ENCODE peak calls at places on chromosomes 2 and 18, in seven cellular contexts. D, W, E, F, N, Y and P are unnamed samples.

GRCh38 chr18:46152808-46153617 is 48.8 kb downstream of the HAUS1 start:
- DNase-seq in N (no peak), E (peak), F (no peak), D (peak), W (peak), Y (no peak), P (no peak)

GRCh38 chr2:96163768-96164429 is 18.7 kb upstream of the DUSP2 start:
- DNase-seq in W (peak), Y (no peak), F (no peak), D (peak), N (no peak), E (no peak), P (no peak)

GRCh38 chr2:149329068-149329467 is 1.3 kb upstream of the LYPD6 start:
- DNase-seq in Y (no peak), E (peak), D (no peak), W (no peak), F (no peak), N (no peak), P (no peak)

GRCh38 chr2:199851886-199852285 is 894 bp upstream of the FTCDNL1 start:
- DNase-seq in N (no peak), W (no peak), D (no peak), Y (no peak), F (no peak), E (peak), P (no peak)

GRCh38 chr2:6921321-6921922 is 4.2 kb downstream of the RNF144A start:
- DNase-seq in W (peak), E (no peak), N (no peak), D (no peak), Y (no peak), F (no peak), P (no peak)

GRCh38 chr18:460791-461190 is 39.7 kb downstream of the COLEC12 start:
- DNase-seq in F (no peak), W (no peak), Y (no peak), D (no peak), N (no peak), E (no peak), P (no peak)

GRCh38 chr2:126909781-126910180 is 11.1 kb downstream of the TEX51 start:
- DNase-seq in Y (no peak), D (no peak), W (no peak), N (no peak), E (no peak), F (no peak), P (no peak)

GRCh38 chr2:226977775-226978190 is 141.9 kb downstream of the RHBDD1 start:
- DNase-seq in W (peak), F (no peak), E (peak), Y (no peak), N (peak), D (no peak), P (no peak)

GRCh38 chr2:1784986-1785617 is 40.8 kb upstream of the PXDN start:
- DNase-seq in F (no peak), W (no peak), D (no peak), N (no peak), Y (no peak), E (no peak), P (no peak)

GRCh38 chr18:50620319-50620718 is 60.4 kb downstream of the MAPK4 start:
- DNase-seq in F (no peak), N (no peak), E (no peak), D (no peak), W (no peak), Y (no peak), P (no peak)

GRCh38 chr18:12883003-12883683 is 894 bp downstream of the PTPN2 start:
- DNase-seq in W (no peak), Y (no peak), E (peak), D (no peak), N (no peak), F (no peak), P (no peak)

GRCh38 chr2:217691920-217692666 is 310.7 kb downstream of the TNS1 start:
- DNase-seq in Y (peak), E (peak), D (no peak), N (peak), W (peak), F (no peak), P (no peak)

GRCh38 chr2:12005886-12006681 is 259.7 kb downstream of the LPIN1 start:
- DNase-seq in N (peak), W (peak), F (no peak), E (peak), Y (peak), D (no peak), P (no peak)

GRCh38 chr2:173196080-173196479 is 120.4 kb downstream of the MAP3K20 start:
- DNase-seq in F (no peak), W (no peak), D (peak), Y (no peak), N (no peak), E (no peak), P (no peak)

GRCh38 chr2:162821718-162822117 is 16.8 kb downstream of the KCNH7 start:
- DNase-seq in D (no peak), W (no peak), Y (no peak), N (no peak), E (no peak), F (no peak), P (no peak)

GRCh38 chr2:63875143-63875542 is 33.4 kb downstream of the UGP2 start:
- DNase-seq in N (peak), W (no peak), F (no peak), D (no peak), Y (no peak), E (peak), P (no peak)

GRCh38 chr2:7133521-7133920 is 216.3 kb downstream of the RNF144A start:
- DNase-seq in Y (no peak), W (peak), N (no peak), E (peak), F (no peak), D (peak), P (no peak)

GRCh38 chr2:130728549-130729310 is at the start of gene GPR148:
- DNase-seq in Y (no peak), E (peak), F (no peak), W (no peak), N (no peak), D (no peak), P (no peak)

GRCh38 chr2:1632510-1632909 is 111.8 kb downstream of the PXDN start:
- DNase-seq in F (no peak), Y (no peak), W (no peak), D (no peak), N (no peak), E (no peak), P (no peak)

GRCh38 chr2:79578952-79579351 is 66.1 kb downstream of the CTNNA2 start:
- DNase-seq in D (no peak), F (no peak), E (no peak), W (no peak), Y (no peak), N (no peak), P (no peak)

GRCh38 chr18:41687138-41687537 is 267.9 kb upstream of the PIK3C3 start:
- DNase-seq in E (no peak), N (no peak), Y (no peak), W (no peak), F (no peak), D (no peak), P (no peak)

GRCh38 chr2:217907266-217907665 is 95.5 kb downstream of the TNS1 start:
- DNase-seq in N (no peak), D (no peak), E (no peak), Y (no peak), W (no peak), F (peak), P (no peak)

GRCh38 chr18:77000527-77000926 is 132.1 kb downstream of the MBP start:
- DNase-seq in W (peak), D (peak), N (peak), Y (peak), F (no peak), E (peak), P (no peak)

GRCh38 chr2:109415460-109416004 is 198.2 kb downstream of the SEPTIN10 start:
- DNase-seq in F (no peak), D (peak), N (no peak), Y (no peak), E (no peak), W (no peak), P (no peak)
- TF ChIP-seq CTCF in F (no peak), D (peak), N (no peak), Y (no peak), E (no peak), W (no peak), P (no peak)

DNA sequence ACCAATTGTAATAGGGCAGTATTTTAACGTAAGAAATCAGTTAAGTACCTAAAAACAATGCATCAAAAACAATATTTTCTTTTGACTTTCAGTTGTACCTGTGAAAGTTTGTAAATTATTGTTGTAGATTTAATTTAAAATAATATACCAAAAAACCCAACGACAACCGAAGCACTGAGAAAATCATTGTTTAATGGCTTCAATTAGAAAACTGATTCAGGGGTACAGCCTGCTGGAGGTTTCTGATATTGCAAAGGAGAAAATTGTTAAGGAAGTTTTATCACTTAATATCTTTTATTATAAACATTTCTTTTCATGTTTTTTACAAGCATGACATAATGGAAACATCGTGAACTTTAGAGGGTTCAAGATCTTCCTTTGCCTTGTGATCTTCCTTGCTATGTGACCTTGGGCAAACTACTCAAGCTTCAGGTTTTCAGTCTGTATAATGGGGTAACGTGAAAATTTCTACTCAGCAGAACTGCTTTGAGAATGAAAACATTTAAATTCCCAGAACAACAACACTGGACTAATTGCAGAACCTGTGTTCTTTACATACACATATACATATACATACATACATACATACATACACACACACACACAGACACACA is 76.3 kb upstream of the GLS start:
- DNase-seq in W (peak), N (peak), Y (peak), D (no peak), E (peak), F (no peak), P (no peak)
- TF ChIP-seq CTCF in W (peak), N (peak), Y (peak), D (peak), E (peak), F (peak), P (peak)

GRCh38 chr2:10141736-10142639 is 19.4 kb downstream of the RRM2 start:
- DNase-seq in F (peak), W (peak), E (peak), D (peak), N (no peak), Y (no peak), P (no peak)
- TF ChIP-seq CTCF in F (peak), W (peak), E (peak), D (peak), N (peak), Y (peak), P (peak)

GRCh38 chr18:74291771-74292540 is at the start of gene CYB5A:
- DNase-seq in Y (peak), F (peak), W (peak), E (peak), D (peak), N (peak), P (peak)
- TF ChIP-seq CTCF in Y (no peak), F (peak), W (peak), E (peak), D (no peak), N (peak), P (peak)

GRCh38 chr2:67476808-67477790 is 80.0 kb downstream of the ETAA1 start:
- DNase-seq in Y (no peak), F (no peak), E (peak), D (no peak), W (peak), N (peak), P (no peak)
- TF ChIP-seq CTCF in Y (no peak), F (peak), E (peak), D (peak), W (peak), N (peak), P (peak)

GRCh38 chr18:75041586-75041985 is 167.4 kb downstream of the PTGR3 start:
- DNase-seq in E (peak), F (no peak), W (peak), D (no peak), N (peak), Y (no peak), P (no peak)
- TF ChIP-seq CTCF in E (peak), F (peak), W (peak), D (no peak), N (peak), Y (peak), P (peak)

GRCh38 chr2:234191819-234192407 is 141.4 kb downstream of the SPP2 start:
- DNase-seq in D (no peak), E (peak), F (no peak), N (peak), Y (no peak), W (peak), P (no peak)

GRCh38 chr2:234189786-234190185 is 139.3 kb downstream of the SPP2 start:
- DNase-seq in D (no peak), N (no peak), W (no peak), E (no peak), Y (no peak), F (no peak), P (no peak)

GRCh38 chr2:234193977-234194563 is 143.6 kb downstream of the SPP2 start:
- DNase-seq in N (no peak), F (no peak), E (no peak), D (no peak), W (no peak), Y (no peak), P (no peak)

GRCh38 chr2:234187646-234188174 is 137.2 kb downstream of the SPP2 start:
- DNase-seq in E (no peak), F (no peak), D (no peak), Y (no peak), N (no peak), W (no peak), P (no peak)

GRCh38 chr2:234189230-234189629 is 138.7 kb downstream of the SPP2 start:
- DNase-seq in Y (no peak), E (no peak), F (no peak), N (no peak), D (no peak), W (no peak), P (no peak)
- TF ChIP-seq CTCF in Y (no peak), E (no peak), F (no peak), N (no peak), D (no peak), W (no peak), P (no peak)